ENCODE peak calls at places on chromosomes 6 and 20, in six cellular contexts. G, B, M, K, F and Z are unnamed samples.
A peak's percentile ranks its signal among the peaks of the same experiment; 100 is the strongest.

GRCh38 chr6:120355822-120356221 is 978.5 kb downstream of the TBC1D32 start:
- DNase-seq in G (peak; percentile 43), B (no peak), M (no peak), K (no peak), F (no peak), Z (peak; percentile 59)

GRCh38 chr6:170445487-170445886 is 107.6 kb downstream of the PSMB1 start:
- DNase-seq in G (no peak), B (no peak), M (no peak), K (no peak), F (no peak), Z (no peak)

GRCh38 chr20:43716757-43717615 is 9.8 kb downstream of the GTSF1L start:
- DNase-seq in G (no peak), B (no peak), M (no peak), K (no peak), F (no peak), Z (no peak)

GRCh38 chr6:30555428-30556005 is 772 bp downstream of the GNL1 start:
- DNase-seq in G (peak; percentile 59), B (peak; percentile 30), M (peak; percentile 31), K (peak; percentile 27), F (peak; percentile 46), Z (peak; percentile 56)

GRCh38 chr6:56143796-56144195 is 103.6 kb downstream of the COL21A1 start:
- DNase-seq in G (no peak), B (no peak), M (no peak), K (no peak), F (no peak), Z (peak; percentile 44)

GRCh38 chr6:8275667-8276066 is 159.7 kb downstream of the SLC35B3 start:
- DNase-seq in G (no peak), B (no peak), M (no peak), K (no peak), F (no peak), Z (no peak)

GRCh38 chr20:17611540-17612286 is 41.8 kb downstream of the DSTN start:
- DNase-seq in G (peak; percentile 40), B (peak; percentile 18), M (no peak), K (no peak), F (peak; percentile 35), Z (no peak)

GRCh38 chr6:34154668-34155447 is 9.0 kb upstream of the GRM4 start:
- DNase-seq in G (peak; percentile 59), B (no peak), M (no peak), K (peak; percentile 28), F (no peak), Z (peak; percentile 50)

GRCh38 chr6:70413829-70414494 is 654 bp downstream of the FAM135A start:
- DNase-seq in G (peak; percentile 16), B (no peak), M (no peak), K (no peak), F (no peak), Z (peak; percentile 8)

GRCh38 chr20:50515471-50516106 is 5.4 kb downstream of the PTPN1 start:
- DNase-seq in G (no peak), B (no peak), M (no peak), K (no peak), F (no peak), Z (no peak)

GRCh38 chr6:136365781-136366354 is 76.2 kb upstream of the BCLAF1 start:
- DNase-seq in G (no peak), B (peak; percentile 62), M (peak; percentile 51), K (peak; percentile 54), F (peak; percentile 76), Z (no peak)

GRCh38 chr20:17635846-17636245 is 46.2 kb downstream of the RRBP1 start:
- DNase-seq in G (peak; percentile 46), B (no peak), M (no peak), K (no peak), F (no peak), Z (peak; percentile 54)

GRCh38 chr6:116412270-116412669 is 41.5 kb downstream of the DSE start:
- DNase-seq in G (peak; percentile 44), B (no peak), M (no peak), K (no peak), F (no peak), Z (peak; percentile 49)
- H3K4me3 ChIP-seq in G (no peak overlapping the region), B (no peak overlapping the region), M (no peak overlapping the region), K (no peak overlapping the region), F (no peak overlapping the region), Z (no peak overlapping the region)

GRCh38 chr6:99614430-99615161 is 8.0 kb downstream of the PRDM13 start:
- DNase-seq in G (no peak), B (no peak), M (no peak), K (no peak), F (no peak), Z (no peak)
- TF ChIP-seq CTCF in G (no peak), B (no peak), M (no peak), K (no peak), F (no peak), Z (no peak)

GRCh38 chr6:128209771-128210170 is 308.9 kb upstream of the THEMIS start:
- DNase-seq in G (peak; percentile 82), B (no peak), M (no peak), K (no peak), F (no peak), Z (peak; percentile 90)
- H3K4me3 ChIP-seq in G (no peak overlapping the region), B (no peak overlapping the region), M (no peak overlapping the region), K (no peak overlapping the region), F (no peak overlapping the region), Z (no peak overlapping the region)

DNA sequence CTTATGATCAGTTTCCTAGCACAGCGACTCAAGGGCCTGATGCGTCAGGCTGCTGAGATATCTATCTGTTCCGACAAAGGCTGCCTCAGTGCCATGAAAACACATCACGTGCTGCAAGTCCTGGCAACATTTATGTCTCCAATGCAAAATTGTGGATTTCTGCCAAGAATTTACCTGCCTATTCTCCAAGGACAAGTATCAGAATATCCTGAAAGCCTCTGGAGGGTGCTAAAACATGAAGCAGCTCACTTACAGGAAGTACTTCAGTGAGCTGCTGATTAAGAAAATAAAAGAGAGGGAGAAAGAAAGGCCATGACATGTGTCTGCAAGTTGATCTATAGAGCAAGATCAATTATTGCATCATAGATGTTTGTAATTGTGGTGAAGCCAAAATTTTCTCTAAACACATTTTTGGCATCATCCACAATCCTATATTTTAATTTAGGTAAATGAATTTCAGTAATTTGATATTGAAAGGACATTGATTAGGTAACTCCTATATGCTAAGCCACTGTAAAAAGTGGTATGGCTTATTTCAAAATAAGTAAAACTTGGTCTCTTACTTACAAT is 25.8 kb upstream of the TPBG start:
- DNase-seq in G (no peak), B (peak; percentile 18), M (no peak), K (no peak), F (no peak), Z (no peak)
- TF ChIP-seq CTCF in G (no peak), B (no peak), M (no peak), K (no peak), F (no peak), Z (no peak)

GRCh38 chr6:107712523-107713213 is 111.4 kb downstream of the SCML4 start:
- DNase-seq in G (peak; percentile 33), B (no peak), M (no peak), K (no peak), F (no peak), Z (no peak)
- H3K4me3 ChIP-seq in G (no peak overlapping the region), B (no peak overlapping the region), M (no peak overlapping the region), K (no peak overlapping the region), F (peak overlapping the region; percentile 11), Z (no peak overlapping the region)

DNA sequence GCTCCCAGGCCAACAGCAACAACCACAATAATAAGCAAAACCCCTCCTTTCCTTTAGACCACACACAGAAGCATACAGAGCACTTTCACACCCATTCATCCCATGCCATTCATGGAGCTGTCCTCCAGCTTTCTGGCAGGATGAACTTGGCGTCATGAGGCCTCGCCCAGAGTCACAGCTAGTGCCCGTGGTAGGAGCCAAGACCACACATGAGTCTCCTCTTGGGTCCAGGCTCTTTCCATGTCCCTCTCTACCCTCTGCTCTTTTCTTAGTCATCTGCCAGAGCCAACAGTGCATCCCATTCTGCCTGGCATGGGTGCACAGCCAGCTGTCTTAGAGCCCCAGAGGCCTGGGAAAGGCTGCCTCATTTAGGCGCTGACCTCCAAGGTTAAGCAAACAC is 1.8 kb upstream of the TGM3 start:
- DNase-seq in G (no peak), B (no peak), M (no peak), K (no peak), F (no peak), Z (no peak)
- TF ChIP-seq CTCF in G (no peak), B (no peak), M (no peak), K (no peak), F (no peak), Z (no peak)

GRCh38 chr6:52735071-52735470 is 28.2 kb downstream of the GSTA2 start:
- DNase-seq in G (no peak), B (no peak), M (no peak), K (peak; percentile 76), F (no peak), Z (no peak)
- H3K4me3 ChIP-seq in G (no peak overlapping the region), B (no peak overlapping the region), M (no peak overlapping the region), K (no peak overlapping the region), F (no peak overlapping the region), Z (no peak overlapping the region)

GRCh38 chr6:126657556-126658129 is 317.7 kb downstream of the CENPW start:
- DNase-seq in G (peak; percentile 60), B (no peak), M (no peak), K (peak; percentile 14), F (no peak), Z (peak; percentile 61)
- TF ChIP-seq CTCF in G (peak; percentile 60), B (no peak), M (no peak), K (peak; percentile 35), F (no peak), Z (peak; percentile 72)